ENCODE peak calls at places on chromosome 4, in five cellular contexts. M is body of pancreas, V is PC-3, L is heart right ventricle, Y is SK-N-SH. Z is an unnamed sample.
A peak's percentile ranks its signal among the peaks of the same experiment; 100 is the strongest.

GRCh38 chr4:18698119-18698883 is 676.7 kb upstream of the LCORL start:
- DNase-seq in M (no peak), V (no peak), L (no peak), Y (no peak), Z (no peak)

GRCh38 chr4:188484256-188484655 is 345.0 kb downstream of the TRIML1 start:
- DNase-seq in M (no peak), V (no peak), L (no peak), Y (no peak), Z (no peak)

GRCh38 chr4:81635747-81636146 is 164.0 kb upstream of the RASGEF1B start:
- DNase-seq in M (peak; percentile 52), V (peak; percentile 11), L (no peak), Y (no peak), Z (no peak)

GRCh38 chr4:147760176-147760575 is 28.3 kb downstream of the ARHGAP10 start:
- DNase-seq in M (peak; percentile 18), V (peak; percentile 79), L (no peak), Y (no peak), Z (no peak)

GRCh38 chr4:139009702-139010101 is 5.9 kb upstream of the NOCT start:
- DNase-seq in M (no peak), V (no peak), L (no peak), Y (no peak), Z (no peak)

GRCh38 chr4:185811509-185812364 is at the start of gene SORBS2:
- DNase-seq in M (peak; percentile 78), V (peak; percentile 54), L (peak; percentile 18), Y (peak; percentile 78), Z (no peak)

GRCh38 chr4:136858911-136859310 is 673.4 kb downstream of the PCDH18 start:
- DNase-seq in M (no peak), V (no peak), L (no peak), Y (no peak), Z (no peak)

GRCh38 chr4:45578874-45579273 is 545.0 kb downstream of the GABRG1 start:
- DNase-seq in M (no peak), V (no peak), L (no peak), Y (no peak), Z (no peak)

GRCh38 chr4:72094054-72094780 is 62.4 kb downstream of the NPFFR2 start:
- DNase-seq in M (no peak), V (no peak), L (no peak), Y (no peak), Z (no peak)

GRCh38 chr4:113773756-113774155 is 12.2 kb upstream of the CAMK2D start:
- DNase-seq in M (no peak), V (peak; percentile 71), L (no peak), Y (no peak), Z (no peak)

GRCh38 chr4:149754526-149754925 is 61.1 kb downstream of the IQCM start:
- DNase-seq in M (no peak), V (peak; percentile 33), L (no peak), Y (no peak), Z (no peak)

GRCh38 chr4:183658362-183659028 is 490 bp downstream of the RWDD4 start:
- DNase-seq in M (peak; percentile 25), V (peak; percentile 4), L (peak; percentile 38), Y (peak; percentile 83), Z (no peak)

GRCh38 chr4:159434496-159435241 is 331.8 kb downstream of the RAPGEF2 start:
- DNase-seq in M (no peak), V (peak; percentile 65), L (no peak), Y (no peak), Z (no peak)

GRCh38 chr4:77043507-77044131 is 32.2 kb downstream of the CCNI start:
- DNase-seq in M (no peak), V (no peak), L (no peak), Y (no peak), Z (no peak)

GRCh38 chr4:184824776-184825393 is 883 bp downstream of the ACSL1 start:
- DNase-seq in M (no peak), V (peak; percentile 23), L (no peak), Y (no peak), Z (no peak)

GRCh38 chr4:14364953-14365533 is 637.2 kb upstream of the CPEB2 start:
- DNase-seq in M (no peak), V (no peak), L (no peak), Y (no peak), Z (no peak)

GRCh38 chr4:10077492-10078335 is 38.9 kb downstream of the WDR1 start:
- DNase-seq in M (peak; percentile 13), V (peak; percentile 36), L (no peak), Y (no peak), Z (no peak)

GRCh38 chr4:5780831-5781480 is 70.0 kb downstream of the EVC start:
- DNase-seq in M (no peak), V (no peak), L (no peak), Y (no peak), Z (no peak)

GRCh38 chr4:137601924-137602323 is 69.6 kb upstream of the PCDH18 start:
- DNase-seq in M (no peak), V (peak; percentile 56), L (no peak), Y (no peak), Z (no peak)

GRCh38 chr4:5962416-5962815 is 55.8 kb downstream of the C4orf50 start:
- DNase-seq in M (no peak), V (no peak), L (no peak), Y (no peak), Z (no peak)

GRCh38 chr4:104015680-104016079 is 295.9 kb upstream of the TACR3 start:
- DNase-seq in M (no peak), V (peak; percentile 30), L (no peak), Y (no peak), Z (no peak)

GRCh38 chr4:126136922-126137781 is 822.4 kb downstream of the FAT4 start:
- DNase-seq in M (no peak), V (no peak), L (no peak), Y (no peak), Z (no peak)

GRCh38 chr4:86976801-86977485 is 42.1 kb downstream of the AFF1 start:
- DNase-seq in M (no peak), V (peak; percentile 60), L (no peak), Y (no peak), Z (no peak)

GRCh38 chr4:156615066-156615514 is 356.5 kb downstream of the PDGFC start:
- DNase-seq in M (no peak), V (no peak), L (no peak), Y (no peak), Z (no peak)

GRCh38 chr4:85370400-85371032 is 104.4 kb upstream of the ARHGAP24 start:
- DNase-seq in M (peak; percentile 41), V (peak; percentile 49), L (no peak), Y (peak; percentile 5), Z (no peak)

GRCh38 chr4:73432169-73433000 is 3.6 kb upstream of the AFP start:
- DNase-seq in M (no peak), V (no peak), L (no peak), Y (no peak), Z (no peak)

GRCh38 chr4:70705856-70706461 is 15.8 kb upstream of the RUFY3 start:
- DNase-seq in M (no peak), V (peak; percentile 37), L (no peak), Y (no peak), Z (no peak)

GRCh38 chr4:20474119-20474518 is 222.4 kb downstream of the SLIT2 start:
- DNase-seq in M (no peak), V (peak; percentile 31), L (no peak), Y (no peak), Z (no peak)

GRCh38 chr4:94636004-94636403 is 121.8 kb upstream of the BMPR1B start:
- DNase-seq in M (no peak), V (peak; percentile 8), L (no peak), Y (no peak), Z (no peak)

GRCh38 chr4:107989162-107989536 is 540 bp upstream of the HADH start:
- DNase-seq in M (no peak), V (no peak), L (no peak), Y (no peak), Z (no peak)

GRCh38 chr4:107989537-107990386 is at the start of gene HADH:
- DNase-seq in M (peak; percentile 95), V (peak; percentile 92), L (peak; percentile 95), Y (peak; percentile 97), Z (peak; percentile 94)

GRCh38 chr4:107991945-107992625 is 2.4 kb downstream of the HADH start:
- DNase-seq in M (no peak), V (no peak), L (no peak), Y (no peak), Z (no peak)

GRCh38 chr4:107987916-107988762 is 1.6 kb upstream of the HADH start:
- DNase-seq in M (no peak), V (no peak), L (no peak), Y (no peak), Z (no peak)

GRCh38 chr4:107988763-107989035 is 990 bp upstream of the HADH start:
- DNase-seq in M (no peak), V (no peak), L (no peak), Y (no peak), Z (no peak)
- H3K4me1 ChIP-seq in M (peaks cover 41% of the 10 kb centered on the region), V (peaks cover 20% of the 10 kb centered on the region), L (no peaks in the 10 kb centered on the region), Y (peaks cover 5% of the 10 kb centered on the region), Z (peaks cover 43% of the 10 kb centered on the region)

GRCh38 chr4:48103483-48104139 is 30.4 kb downstream of the TXK start:
- DNase-seq in M (no peak), V (no peak), L (no peak), Y (no peak), Z (no peak)

GRCh38 chr4:48100248-48100647 is 33.8 kb downstream of the TXK start:
- DNase-seq in M (no peak), V (no peak), L (no peak), Y (peak; percentile 23), Z (no peak)

GRCh38 chr4:48105230-48105629 is 28.8 kb downstream of the TXK start:
- DNase-seq in M (no peak), V (no peak), L (no peak), Y (no peak), Z (no peak)

GRCh38 chr4:48102303-48102702 is 31.7 kb downstream of the TXK start:
- DNase-seq in M (no peak), V (peak; percentile 16), L (no peak), Y (no peak), Z (no peak)
- TF ChIP-seq CTCF in M (no peak), V (peak; percentile 39), L (no peak), Y (peak; percentile 34), Z (no peak)

DNA sequence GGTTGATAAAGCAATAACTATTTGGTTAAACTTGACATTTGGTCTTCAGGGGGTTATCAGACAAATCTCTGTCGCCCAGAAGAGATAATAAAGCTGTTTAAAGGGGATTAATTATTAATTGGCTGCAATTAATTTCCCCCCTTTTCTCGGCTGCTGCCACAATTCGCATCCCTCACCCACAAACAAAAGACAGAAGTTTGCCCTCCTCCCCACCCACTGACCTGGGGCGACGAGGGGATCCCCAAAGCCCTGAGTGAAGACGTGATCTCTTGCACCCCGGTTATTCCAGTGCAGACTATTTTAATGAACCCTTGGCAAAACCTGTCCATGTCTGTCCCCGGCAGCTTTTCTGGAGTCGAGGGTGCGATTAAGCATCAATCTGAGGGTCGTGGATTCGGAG is 55.7 kb upstream of the TMEM33 start:
- DNase-seq in M (no peak), V (no peak), L (no peak), Y (peak; percentile 38), Z (no peak)
- H3K27me3 ChIP-seq in M (peaks cover 16% of the 10 kb centered on the region), V (peaks cover 32% of the 10 kb centered on the region), L (peaks cover 90% of the 10 kb centered on the region), Y (peaks cover 46% of the 10 kb centered on the region), Z (peaks cover 35% of the 10 kb centered on the region)

GRCh38 chr4:1211951-1212545 is 36.9 kb downstream of the CTBP1 start:
- DNase-seq in M (peak; percentile 82), V (no peak), L (peak; percentile 30), Y (no peak), Z (no peak)
- H3K4me1 ChIP-seq in M (peaks cover 59% of the 10 kb centered on the region), V (no peaks in the 10 kb centered on the region), L (peaks cover 26% of the 10 kb centered on the region), Y (peaks cover 38% of the 10 kb centered on the region), Z (peaks cover 73% of the 10 kb centered on the region)

Z was measured in right atrium auricular region.